ENCODE peak calls at places on chromosome 19, in seven cellular contexts. D is CD4-positive, CD25-positive, alpha-beta regulatory T cell; I is ascending aorta; O is keratinocyte; K is H9; E is uterus; Y is CD8-positive, alpha-beta T cell. P is an unnamed sample.

GRCh38 chr19:11377756-11378155 is 3.3 kb downstream of the SWSAP1 start:
- DNase-seq in D (no peak), I (no peak), O (no peak), K (no peak), E (no peak), Y (no peak), P (no peak)

GRCh38 chr19:4061178-4061682 is 5.5 kb downstream of the ZBTB7A start:
- DNase-seq in D (no peak), I (peak; percentile 58), O (no peak), K (peak; percentile 73), E (peak; percentile 84), Y (peak; percentile 29), P (no peak)

GRCh38 chr19:12603714-12604113 is 6.9 kb downstream of the ZNF490 start:
- DNase-seq in D (peak; percentile 10), I (no peak), O (no peak), K (no peak), E (no peak), Y (peak; percentile 38), P (no peak)

GRCh38 chr19:46821512-46822359 is 28.9 kb downstream of the AP2S1 start:
- DNase-seq in D (peak; percentile 33), I (no peak), O (no peak), K (peak; percentile 41), E (no peak), Y (peak; percentile 59), P (peak; percentile 50)

GRCh38 chr19:38661996-38662395 is 14.5 kb downstream of the ACTN4 start:
- DNase-seq in D (no peak), I (no peak), O (no peak), K (no peak), E (no peak), Y (no peak), P (no peak)

GRCh38 chr19:23823952-23824389 is 65.3 kb upstream of the ZNF681 start:
- DNase-seq in D (no peak), I (no peak), O (no peak), K (peak; percentile 47), E (no peak), Y (no peak), P (no peak)

GRCh38 chr19:50416034-50416814 is 2.5 kb upstream of the SPIB start:
- DNase-seq in D (no peak), I (no peak), O (no peak), K (peak; percentile 31), E (no peak), Y (no peak), P (no peak)

GRCh38 chr19:49340069-49340864 is 5.1 kb downstream of the CD37 start:
- DNase-seq in D (no peak), I (no peak), O (no peak), K (peak; percentile 82), E (peak; percentile 74), Y (no peak), P (no peak)

GRCh38 chr19:23305555-23305954 is 55.4 kb upstream of the ZNF724 start:
- DNase-seq in D (no peak), I (no peak), O (no peak), K (no peak), E (no peak), Y (no peak), P (no peak)

GRCh38 chr19:55042688-55043087 is 4.6 kb upstream of the GP6 start:
- DNase-seq in D (no peak), I (no peak), O (no peak), K (no peak), E (no peak), Y (no peak), P (no peak)

GRCh38 chr19:10835089-10835753 is 791 bp downstream of the TMED1 start:
- DNase-seq in D (no peak), I (peak; percentile 98), O (peak; percentile 97), K (peak; percentile 100), E (no peak), Y (no peak), P (no peak)

GRCh38 chr19:14416743-14417214 is 2.4 kb downstream of the DDX39A start:
- DNase-seq in D (no peak), I (no peak), O (no peak), K (no peak), E (no peak), Y (no peak), P (no peak)

GRCh38 chr19:18746393-18747167 is 44.5 kb downstream of the COMP start:
- DNase-seq in D (no peak), I (no peak), O (no peak), K (peak; percentile 65), E (no peak), Y (no peak), P (no peak)

GRCh38 chr19:11887247-11887617 is 350 bp upstream of the ZNF69 start:
- DNase-seq in D (no peak), I (no peak), O (no peak), K (no peak), E (no peak), Y (no peak), P (no peak)

GRCh38 chr19:37763488-37763887 is 15.9 kb downstream of the ZNF573 start:
- DNase-seq in D (no peak), I (no peak), O (no peak), K (no peak), E (no peak), Y (no peak), P (no peak)

GRCh38 chr19:3544742-3545668 is 6.0 kb downstream of the TEKTIP1 start:
- DNase-seq in D (peak; percentile 65), I (no peak), O (peak; percentile 67), K (peak; percentile 90), E (peak; percentile 69), Y (peak; percentile 81), P (peak; percentile 75)

GRCh38 chr19:54172764-54173699 is at the start of gene TMC4:
- DNase-seq in D (no peak), I (no peak), O (no peak), K (peak; percentile 96), E (no peak), Y (no peak), P (no peak)

GRCh38 chr19:38142176-38143035 is 81.6 kb downstream of the DPF1 start:
- DNase-seq in D (no peak), I (no peak), O (no peak), K (peak; percentile 85), E (peak; percentile 60), Y (peak; percentile 30), P (peak; percentile 16)

GRCh38 chr19:16349551-16350171 is 25.0 kb downstream of the KLF2 start:
- DNase-seq in D (no peak), I (no peak), O (no peak), K (no peak), E (no peak), Y (no peak), P (no peak)

GRCh38 chr19:31537136-31537535 is 187.9 kb upstream of the TSHZ3 start:
- DNase-seq in D (no peak), I (no peak), O (no peak), K (no peak), E (no peak), Y (no peak), P (no peak)

GRCh38 chr19:35040826-35041547 is 534 bp upstream of the HPN start:
- DNase-seq in D (no peak), I (peak; percentile 50), O (no peak), K (peak; percentile 87), E (peak; percentile 78), Y (peak; percentile 29), P (peak; percentile 15)

GRCh38 chr19:16378291-16378889 is 53.8 kb downstream of the KLF2 start:
- DNase-seq in D (no peak), I (no peak), O (no peak), K (no peak), E (no peak), Y (no peak), P (no peak)

GRCh38 chr19:46118136-46118535 is 6.4 kb downstream of the IGFL3 start:
- DNase-seq in D (no peak), I (no peak), O (no peak), K (no peak), E (no peak), Y (no peak), P (no peak)

GRCh38 chr19:28244966-28245365 is 968.0 kb downstream of the UQCRFS1 start:
- DNase-seq in D (no peak), I (no peak), O (no peak), K (no peak), E (no peak), Y (no peak), P (no peak)

GRCh38 chr19:44625531-44626066 is 12.2 kb downstream of the IGSF23 start:
- DNase-seq in D (no peak), I (no peak), O (no peak), K (no peak), E (no peak), Y (no peak), P (no peak)
- H3K27ac ChIP-seq in D (no peak overlapping the region), I (no peak overlapping the region), O (no peak overlapping the region), K (no peak overlapping the region), E (no peak overlapping the region), Y (no peak overlapping the region), P (no peak overlapping the region)

GRCh38 chr19:30313353-30313750 is 58.8 kb upstream of the ZNF536 start:
- DNase-seq in D (no peak), I (no peak), O (no peak), K (no peak), E (no peak), Y (no peak), P (no peak)
- H3K9me3 ChIP-seq in D (no peaks in the 10 kb centered on the region), I (no peaks in the 10 kb centered on the region), O (peaks cover 3% of the 10 kb centered on the region), K (no peaks in the 10 kb centered on the region), E (no peaks in the 10 kb centered on the region), Y (no peaks in the 10 kb centered on the region), P (no peaks in the 10 kb centered on the region)

DNA sequence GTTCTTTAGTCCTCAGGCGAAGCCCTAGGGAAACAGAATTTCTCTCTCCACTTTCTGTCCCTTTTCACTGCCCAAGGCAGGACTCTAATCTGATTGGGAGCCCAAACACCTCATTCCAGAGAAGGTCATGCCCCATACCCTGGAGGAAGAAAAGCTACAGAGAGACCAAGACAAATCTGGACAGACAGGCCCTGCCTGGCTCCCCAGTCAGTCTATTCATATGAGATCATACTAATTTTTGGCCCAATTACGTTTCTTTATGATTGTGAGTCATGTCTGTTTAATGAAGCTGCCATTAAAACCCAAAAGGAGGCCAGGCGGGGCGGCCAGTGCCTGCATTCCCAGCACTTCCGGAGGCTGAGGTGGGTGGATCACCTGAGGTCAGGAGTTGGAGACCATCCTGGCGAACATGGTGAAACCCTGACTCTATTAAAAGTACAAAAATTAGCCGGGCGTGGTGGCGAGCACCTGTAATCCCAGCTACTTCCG is 3.3 kb upstream of the AP3D1 start:
- DNase-seq in D (no peak), I (no peak), O (no peak), K (no peak), E (no peak), Y (no peak), P (no peak)
- H3K27ac ChIP-seq in D (no peak overlapping the region), I (peak overlapping the region; percentile 67), O (peak overlapping the region; percentile 41), K (no peak overlapping the region), E (no peak overlapping the region), Y (no peak overlapping the region), P (no peak overlapping the region)

GRCh38 chr19:33736158-33736557 is 60.5 kb upstream of the KCTD15 start:
- DNase-seq in D (no peak), I (no peak), O (no peak), K (no peak), E (no peak), Y (no peak), P (no peak)

GRCh38 chr19:33745297-33745696 is 51.4 kb upstream of the KCTD15 start:
- DNase-seq in D (no peak), I (no peak), O (no peak), K (no peak), E (no peak), Y (no peak), P (no peak)

GRCh38 chr19:33737704-33738103 is 59.0 kb upstream of the KCTD15 start:
- DNase-seq in D (no peak), I (no peak), O (no peak), K (no peak), E (no peak), Y (no peak), P (no peak)

GRCh38 chr19:33736787-33737186 is 59.9 kb upstream of the KCTD15 start:
- DNase-seq in D (no peak), I (no peak), O (no peak), K (no peak), E (no peak), Y (no peak), P (no peak)

GRCh38 chr19:33740811-33741396 is 55.8 kb upstream of the KCTD15 start:
- DNase-seq in D (no peak), I (no peak), O (no peak), K (peak; percentile 69), E (no peak), Y (peak; percentile 13), P (peak; percentile 10)
- H3K9me3 ChIP-seq in D (no peaks in the 10 kb centered on the region), I (no peaks in the 10 kb centered on the region), O (no peaks in the 10 kb centered on the region), K (no peaks in the 10 kb centered on the region), E (no peaks in the 10 kb centered on the region), Y (no peaks in the 10 kb centered on the region), P (no peaks in the 10 kb centered on the region)